ENCODE peak calls at places on chromosomes 5 and 9, in seven cellular contexts. Z is glutamatergic neuron, L is nephron progenitor cell, W is mesothelial cell of epicardium, Q is K562, E is foreskin fibroblast, R is epithelial cell of esophagus. Y is an unnamed sample.

GRCh38 chr5:108361771-108362170 is 20.1 kb downstream of the FBXL17 start:
- DNase-seq in Z (no peak), L (no peak), W (no peak), Q (no peak), E (no peak), R (no peak), Y (no peak)

GRCh38 chr5:6740586-6741150 is 27.4 kb downstream of the TENT4A start:
- DNase-seq in Z (no peak), L (no peak), W (no peak), Q (no peak), E (no peak), R (no peak), Y (no peak)

GRCh38 chr5:53151713-53152458 is 42.3 kb upstream of the MOCS2 start:
- DNase-seq in Z (no peak), L (no peak), W (peak), Q (no peak), E (peak), R (peak), Y (peak)

GRCh38 chr9:104856413-104856941 is 71.5 kb downstream of the ABCA1 start:
- DNase-seq in Z (no peak), L (no peak), W (no peak), Q (no peak), E (peak), R (peak), Y (no peak)

GRCh38 chr9:93679536-93680444 is 103.4 kb downstream of the PHF2 start:
- DNase-seq in Z (no peak), L (no peak), W (peak), Q (no peak), E (no peak), R (no peak), Y (no peak)

GRCh38 chr5:124553911-124554310 is 192.5 kb downstream of the ZNF608 start:
- DNase-seq in Z (no peak), L (no peak), W (no peak), Q (no peak), E (no peak), R (no peak), Y (no peak)

GRCh38 chr5:144504929-144505578 is 334.4 kb downstream of the KCTD16 start:
- DNase-seq in Z (no peak), L (no peak), W (no peak), Q (no peak), E (peak), R (peak), Y (no peak)

GRCh38 chr5:135116146-135116545 is 82.1 kb upstream of the PITX1 start:
- DNase-seq in Z (no peak), L (no peak), W (no peak), Q (no peak), E (no peak), R (peak), Y (no peak)

GRCh38 chr5:150255659-150256415 is 33.7 kb downstream of the CAMK2A start:
- DNase-seq in Z (no peak), L (no peak), W (no peak), Q (no peak), E (peak), R (no peak), Y (no peak)

GRCh38 chr9:36551129-36551528 is 21.6 kb upstream of the MELK start:
- DNase-seq in Z (no peak), L (no peak), W (no peak), Q (no peak), E (peak), R (no peak), Y (no peak)

GRCh38 chr9:118362123-118362522 is 657.9 kb downstream of the TLR4 start:
- DNase-seq in Z (no peak), L (no peak), W (no peak), Q (no peak), E (no peak), R (no peak), Y (no peak)

GRCh38 chr5:15844253-15844652 is 335.3 kb downstream of the MARCHF11 start:
- DNase-seq in Z (no peak), L (no peak), W (no peak), Q (no peak), E (no peak), R (peak), Y (no peak)

GRCh38 chr5:1538276-1538675 is 14.5 kb upstream of the LPCAT1 start:
- DNase-seq in Z (no peak), L (no peak), W (no peak), Q (no peak), E (no peak), R (no peak), Y (no peak)

GRCh38 chr5:151434570-151435237 is 12.7 kb upstream of the SLC36A1 start:
- DNase-seq in Z (no peak), L (no peak), W (no peak), Q (no peak), E (no peak), R (no peak), Y (no peak)

GRCh38 chr5:75668988-75669760 is 48.1 kb downstream of the POC5 start:
- DNase-seq in Z (no peak), L (no peak), W (no peak), Q (peak), E (no peak), R (peak), Y (no peak)

GRCh38 chr9:97575673-97576048 is 57.5 kb downstream of the TSTD2 start:
- DNase-seq in Z (no peak), L (no peak), W (no peak), Q (no peak), E (no peak), R (no peak), Y (no peak)

GRCh38 chr5:94908889-94909480 is 290.5 kb downstream of the SLF1 start:
- DNase-seq in Z (no peak), L (peak), W (no peak), Q (peak), E (peak), R (peak), Y (peak)

GRCh38 chr5:66565878-66566277 is 30.3 kb upstream of the MAST4 start:
- DNase-seq in Z (no peak), L (no peak), W (no peak), Q (no peak), E (no peak), R (peak), Y (no peak)

GRCh38 chr5:114018178-114018577 is 343.7 kb upstream of the KCNN2 start:
- DNase-seq in Z (no peak), L (no peak), W (no peak), Q (no peak), E (peak), R (no peak), Y (no peak)
- TF ChIP-seq CTCF in Z (no peak), L (peak), W (no peak), Q (no peak), E (no peak), R (no peak), Y (no peak)

DNA sequence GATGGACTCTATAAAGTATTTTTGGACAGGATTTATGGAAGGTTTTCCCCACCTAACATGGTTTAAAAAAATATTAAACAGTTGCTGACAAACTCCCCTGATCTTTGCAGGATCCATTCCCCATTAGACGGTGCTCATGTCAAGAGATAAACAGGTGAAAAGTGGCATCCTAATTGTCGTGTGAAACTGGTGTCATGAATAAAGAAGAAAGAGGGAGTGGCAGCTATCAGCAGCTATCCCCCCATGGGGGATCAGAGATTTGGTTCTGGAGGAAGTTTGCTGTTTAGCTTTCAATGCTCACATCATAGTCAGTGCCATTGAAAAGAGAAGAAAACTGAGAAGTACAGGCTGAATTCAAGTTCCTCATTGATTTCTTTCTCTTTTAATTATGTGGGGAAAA is 329.3 kb upstream of the BRINP1 start:
- DNase-seq in Z (no peak), L (no peak), W (no peak), Q (no peak), E (no peak), R (no peak), Y (no peak)
- TF ChIP-seq CTCF in Z (no peak), L (no peak), W (no peak), Q (no peak), E (no peak), R (no peak), Y (no peak)

GRCh38 chr9:77457916-77458592 is 190.1 kb downstream of the GNA14 start:
- DNase-seq in Z (peak), L (peak), W (peak), Q (peak), E (peak), R (peak), Y (no peak)
- TF ChIP-seq CTCF in Z (peak), L (peak), W (peak), Q (peak), E (peak), R (peak), Y (peak)

GRCh38 chr5:82387819-82388166 is 109.6 kb upstream of the RPS23 start:
- DNase-seq in Z (no peak), L (no peak), W (no peak), Q (no peak), E (no peak), R (no peak), Y (no peak)

GRCh38 chr5:82388186-82388585 is 110.0 kb upstream of the RPS23 start:
- DNase-seq in Z (no peak), L (no peak), W (no peak), Q (no peak), E (peak), R (no peak), Y (no peak)

GRCh38 chr5:82389347-82389746 is 111.2 kb upstream of the RPS23 start:
- DNase-seq in Z (no peak), L (no peak), W (no peak), Q (no peak), E (no peak), R (no peak), Y (no peak)

GRCh38 chr5:82386576-82386975 is 108.4 kb upstream of the RPS23 start:
- DNase-seq in Z (no peak), L (no peak), W (no peak), Q (no peak), E (no peak), R (no peak), Y (no peak)

GRCh38 chr5:82387041-82387818 is 109.1 kb upstream of the RPS23 start:
- DNase-seq in Z (no peak), L (no peak), W (peak), Q (no peak), E (peak), R (peak), Y (no peak)
- TF ChIP-seq CTCF in Z (no peak), L (no peak), W (no peak), Q (no peak), E (no peak), R (no peak), Y (no peak)

DNA sequence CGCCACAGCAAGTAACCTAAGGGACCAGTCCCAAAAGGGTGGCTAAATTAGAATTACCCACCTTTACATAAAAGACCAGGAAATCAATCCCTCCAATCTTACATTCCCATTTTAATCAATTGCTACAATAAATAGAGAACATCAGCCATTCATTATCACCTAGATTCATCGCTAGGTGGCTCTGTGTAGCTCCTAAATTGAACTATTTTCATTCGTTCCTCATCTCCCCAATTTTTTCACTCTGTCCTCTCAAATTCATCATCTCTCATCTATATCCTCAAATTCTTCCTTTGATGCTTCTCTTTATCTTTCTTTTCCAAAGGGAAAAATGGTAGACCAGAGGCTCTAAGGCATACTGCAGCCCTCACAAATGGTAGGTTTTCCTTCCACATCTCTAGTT is 108.2 kb upstream of the TNC start:
- DNase-seq in Z (no peak), L (no peak), W (no peak), Q (no peak), E (no peak), R (no peak), Y (no peak)
- TF ChIP-seq CTCF in Z (no peak), L (peak), W (no peak), Q (no peak), E (no peak), R (no peak), Y (no peak)

DNA sequence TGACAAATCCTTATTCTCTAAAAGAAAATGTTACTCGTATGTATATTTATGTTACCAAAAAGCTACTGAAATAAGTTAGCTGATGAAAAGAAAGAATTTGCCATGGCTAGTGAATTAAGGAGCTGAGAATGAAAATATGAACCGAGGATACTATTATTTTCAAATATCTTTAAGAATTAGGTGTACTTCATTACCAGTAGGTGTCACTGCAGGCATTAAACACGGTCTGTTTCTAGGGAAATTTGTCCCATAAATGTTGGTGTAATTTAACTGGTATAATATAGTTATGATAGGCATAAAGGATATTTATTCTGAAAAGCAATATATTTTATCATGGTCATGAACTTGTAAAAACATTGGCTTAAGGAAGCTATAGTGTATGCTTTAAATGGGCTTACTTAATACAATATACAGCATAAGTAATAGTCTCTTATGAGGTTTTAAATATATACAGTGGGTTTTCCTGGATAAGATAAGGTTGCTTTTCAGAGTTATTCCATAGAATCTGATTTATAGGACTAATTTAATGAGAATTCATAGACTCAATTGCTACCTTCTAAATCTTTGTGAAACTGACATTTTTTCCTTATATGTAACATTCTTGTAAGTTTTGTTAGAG is 72.4 kb upstream of the MPDZ start:
- DNase-seq in Z (no peak), L (no peak), W (no peak), Q (peak), E (peak), R (peak), Y (no peak)
- TF ChIP-seq CTCF in Z (peak), L (peak), W (peak), Q (no peak), E (peak), R (peak), Y (peak)

GRCh38 chr9:133488686-133489252 is 9.9 kb upstream of the SLC2A6 start:
- DNase-seq in Z (no peak), L (no peak), W (no peak), Q (no peak), E (no peak), R (no peak), Y (no peak)

GRCh38 chr9:133483611-133484010 is 4.7 kb upstream of the SLC2A6 start:
- DNase-seq in Z (peak), L (no peak), W (no peak), Q (no peak), E (no peak), R (no peak), Y (no peak)

GRCh38 chr9:133487331-133487725 is 8.4 kb upstream of the SLC2A6 start:
- DNase-seq in Z (peak), L (peak), W (no peak), Q (no peak), E (no peak), R (no peak), Y (no peak)

GRCh38 chr9:133484671-133485437 is 6.0 kb upstream of the SLC2A6 start:
- DNase-seq in Z (peak), L (no peak), W (no peak), Q (peak), E (no peak), R (no peak), Y (no peak)

GRCh38 chr9:133485531-133486260 is 6.8 kb upstream of the SLC2A6 start:
- DNase-seq in Z (peak), L (no peak), W (no peak), Q (peak), E (no peak), R (no peak), Y (no peak)
- TF ChIP-seq CTCF in Z (no peak), L (no peak), W (no peak), Q (no peak), E (no peak), R (no peak), Y (no peak)

GRCh38 chr9:128422783-128423150 is 2.1 kb downstream of the CERCAM start:
- DNase-seq in Z (no peak), L (no peak), W (no peak), Q (no peak), E (no peak), R (no peak), Y (no peak)

GRCh38 chr9:128420060-128420650 is 502 bp upstream of the CERCAM start:
- DNase-seq in Z (peak), L (peak), W (peak), Q (peak), E (peak), R (peak), Y (no peak)

GRCh38 chr9:128421474-128422010 is 885 bp downstream of the CERCAM start:
- DNase-seq in Z (no peak), L (no peak), W (no peak), Q (peak), E (peak), R (no peak), Y (no peak)

GRCh38 chr9:128419061-128419925 is 1.4 kb upstream of the CERCAM start:
- DNase-seq in Z (no peak), L (no peak), W (peak), Q (peak), E (peak), R (no peak), Y (no peak)

GRCh38 chr9:128420651-128421473 is at the start of gene CERCAM:
- DNase-seq in Z (peak), L (peak), W (peak), Q (peak), E (peak), R (peak), Y (no peak)
- TF ChIP-seq CTCF in Z (no peak), L (no peak), W (no peak), Q (no peak), E (no peak), R (no peak), Y (no peak)

DNA sequence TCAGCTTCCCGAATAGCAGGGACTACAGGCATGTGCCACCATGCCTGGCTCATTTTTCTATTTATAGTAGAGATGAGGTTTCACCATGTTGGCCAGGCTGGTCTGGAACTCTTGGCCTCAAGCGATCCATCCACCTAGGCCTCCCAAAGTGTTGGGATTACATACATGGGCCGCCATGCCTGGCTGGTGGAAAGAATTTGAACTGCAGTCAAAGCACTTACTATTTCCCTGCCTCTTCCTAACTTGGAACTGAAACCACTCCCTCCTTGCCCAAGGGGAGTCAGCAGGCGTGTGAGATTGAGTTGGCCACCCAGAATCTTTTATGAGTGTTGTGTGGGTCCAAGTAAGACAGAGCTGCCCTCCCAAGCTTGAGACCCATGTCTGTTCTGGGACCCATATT is 86.1 kb upstream of the PTPN3 start:
- DNase-seq in Z (no peak), L (no peak), W (no peak), Q (no peak), E (no peak), R (no peak), Y (no peak)
- TF ChIP-seq CTCF in Z (no peak), L (no peak), W (no peak), Q (no peak), E (no peak), R (peak), Y (no peak)

DNA sequence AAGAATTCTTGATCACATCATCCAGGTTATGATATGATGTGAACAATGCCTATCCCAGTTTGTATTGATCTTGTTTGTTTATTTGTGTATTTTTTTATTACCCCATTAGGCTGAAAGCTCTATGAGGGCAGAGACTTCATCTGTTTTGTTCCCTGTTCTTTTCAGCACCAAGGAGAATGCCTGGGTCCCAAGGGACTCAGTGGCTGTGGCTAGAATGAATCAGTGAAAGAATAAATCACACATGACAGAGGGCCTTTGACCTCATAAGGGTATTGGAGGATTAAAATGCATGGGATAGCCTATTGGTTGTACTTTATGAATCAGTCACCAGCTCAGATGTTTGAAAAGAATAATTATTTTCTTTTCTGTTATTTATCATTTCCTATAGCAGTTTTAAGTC is 292.2 kb downstream of the GAS1 start:
- DNase-seq in Z (no peak), L (peak), W (no peak), Q (no peak), E (peak), R (no peak), Y (no peak)
- TF ChIP-seq CTCF in Z (no peak), L (no peak), W (no peak), Q (no peak), E (no peak), R (no peak), Y (no peak)

Y was measured in AG09319.